ENCODE peak calls at places on chromosome 10, in six cellular contexts. C is GM12865, Q is MM.1S, U is omental fat pad, R is HCT116, X is GM10248. Y is an unnamed sample.

GRCh38 chr10:84822926-84823325 is 494.5 kb downstream of the CCSER2 start:
- DNase-seq in C (no peak), Q (no peak), U (no peak), R (no peak), X (no peak), Y (no peak)

GRCh38 chr10:87605656-87606308 is 53.9 kb upstream of the PAPSS2 start:
- DNase-seq in C (no peak), Q (no peak), U (no peak), R (no peak), X (no peak), Y (no peak)

GRCh38 chr10:23675588-23675987 is 236.7 kb downstream of the OTUD1 start:
- DNase-seq in C (no peak), Q (no peak), U (no peak), R (no peak), X (no peak), Y (no peak)

GRCh38 chr10:8539056-8539455 is 484.6 kb downstream of the GATA3 start:
- DNase-seq in C (no peak), Q (no peak), U (no peak), R (no peak), X (no peak), Y (peak)

GRCh38 chr10:34650156-34650555 is 164.9 kb downstream of the PARD3 start:
- DNase-seq in C (peak), Q (no peak), U (no peak), R (no peak), X (no peak), Y (no peak)

GRCh38 chr10:4519691-4520402 is 306.2 kb upstream of the AKR1E2 start:
- DNase-seq in C (no peak), Q (no peak), U (no peak), R (no peak), X (no peak), Y (no peak)

GRCh38 chr10:22682237-22683192 is 31.9 kb downstream of the PIP4K2A start:
- DNase-seq in C (peak), Q (peak), U (no peak), R (peak), X (peak), Y (peak)

GRCh38 chr10:130222381-130222780 is 86.2 kb downstream of the GLRX3 start:
- DNase-seq in C (no peak), Q (no peak), U (no peak), R (no peak), X (no peak), Y (no peak)

GRCh38 chr10:17665742-17666141 is 21.8 kb downstream of the STAM start:
- DNase-seq in C (no peak), Q (no peak), U (no peak), R (no peak), X (no peak), Y (no peak)

GRCh38 chr10:11515596-11516418 is 95.6 kb downstream of the USP6NL start:
- DNase-seq in C (peak), Q (peak), U (no peak), R (peak), X (peak), Y (peak)

GRCh38 chr10:68434657-68435056 is 27.6 kb upstream of the RUFY2 start:
- DNase-seq in C (no peak), Q (no peak), U (no peak), R (no peak), X (no peak), Y (no peak)

GRCh38 chr10:104120903-104121484 is 977 bp upstream of the SFR1 start:
- DNase-seq in C (peak), Q (peak), U (peak), R (peak), X (peak), Y (peak)

GRCh38 chr10:48273741-48274140 is 755 bp downstream of the FRMPD2 start:
- DNase-seq in C (no peak), Q (no peak), U (no peak), R (no peak), X (no peak), Y (no peak)

GRCh38 chr10:129136074-129136473 is 331.0 kb upstream of the MGMT start:
- DNase-seq in C (no peak), Q (no peak), U (no peak), R (no peak), X (no peak), Y (no peak)

GRCh38 chr10:47449979-47450378 is 33.9 kb downstream of the ANXA8 start:
- DNase-seq in C (no peak), Q (no peak), U (no peak), R (no peak), X (no peak), Y (no peak)

GRCh38 chr10:72449842-72450495 is 95.2 kb upstream of the DNAJB12 start:
- DNase-seq in C (no peak), Q (no peak), U (no peak), R (no peak), X (no peak), Y (peak)

GRCh38 chr10:33799944-33800323 is 465.5 kb upstream of the NRP1 start:
- DNase-seq in C (no peak), Q (no peak), U (no peak), R (no peak), X (no peak), Y (no peak)

GRCh38 chr10:115947104-115947503 is 325.9 kb downstream of the GFRA1 start:
- DNase-seq in C (no peak), Q (no peak), U (no peak), R (no peak), X (no peak), Y (no peak)

GRCh38 chr10:78695846-78696245 is 372.9 kb upstream of the ZMIZ1 start:
- DNase-seq in C (no peak), Q (no peak), U (no peak), R (no peak), X (no peak), Y (no peak)

GRCh38 chr10:22598488-22598887 is 115.9 kb downstream of the PIP4K2A start:
- DNase-seq in C (no peak), Q (no peak), U (no peak), R (no peak), X (no peak), Y (no peak)

DNA sequence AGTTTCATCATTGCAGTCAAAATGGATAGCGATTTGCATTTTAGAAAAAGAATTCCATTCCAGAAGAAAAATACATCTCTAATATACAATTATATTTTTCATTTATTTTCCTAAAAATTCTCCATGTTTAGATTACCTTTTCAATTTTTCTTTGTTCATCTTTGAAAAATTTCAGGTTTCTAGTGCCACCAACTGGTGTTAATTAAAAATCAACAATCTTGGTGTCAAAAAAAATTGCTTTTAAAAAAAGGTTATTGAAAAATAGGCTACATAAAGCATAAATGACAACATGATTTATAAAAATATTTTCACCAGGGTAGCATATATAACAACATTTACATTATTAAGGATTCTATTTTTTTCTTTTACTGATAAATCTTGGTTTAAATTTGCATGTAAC is 53.0 kb downstream of the CCDC186 start:
- DNase-seq in C (no peak), Q (no peak), U (no peak), R (no peak), X (no peak), Y (no peak)
- TF ChIP-seq CTCF in C (no peak), Q (peak), U (no peak), R (no peak), X (no peak), Y (no peak)

GRCh38 chr10:86261933-86262665 is 104.5 kb downstream of the GRID1 start:
- DNase-seq in C (peak), Q (peak), U (no peak), R (no peak), X (peak), Y (peak)
- TF ChIP-seq CTCF in C (peak), Q (peak), U (no peak), R (peak), X (peak), Y (no peak)

DNA sequence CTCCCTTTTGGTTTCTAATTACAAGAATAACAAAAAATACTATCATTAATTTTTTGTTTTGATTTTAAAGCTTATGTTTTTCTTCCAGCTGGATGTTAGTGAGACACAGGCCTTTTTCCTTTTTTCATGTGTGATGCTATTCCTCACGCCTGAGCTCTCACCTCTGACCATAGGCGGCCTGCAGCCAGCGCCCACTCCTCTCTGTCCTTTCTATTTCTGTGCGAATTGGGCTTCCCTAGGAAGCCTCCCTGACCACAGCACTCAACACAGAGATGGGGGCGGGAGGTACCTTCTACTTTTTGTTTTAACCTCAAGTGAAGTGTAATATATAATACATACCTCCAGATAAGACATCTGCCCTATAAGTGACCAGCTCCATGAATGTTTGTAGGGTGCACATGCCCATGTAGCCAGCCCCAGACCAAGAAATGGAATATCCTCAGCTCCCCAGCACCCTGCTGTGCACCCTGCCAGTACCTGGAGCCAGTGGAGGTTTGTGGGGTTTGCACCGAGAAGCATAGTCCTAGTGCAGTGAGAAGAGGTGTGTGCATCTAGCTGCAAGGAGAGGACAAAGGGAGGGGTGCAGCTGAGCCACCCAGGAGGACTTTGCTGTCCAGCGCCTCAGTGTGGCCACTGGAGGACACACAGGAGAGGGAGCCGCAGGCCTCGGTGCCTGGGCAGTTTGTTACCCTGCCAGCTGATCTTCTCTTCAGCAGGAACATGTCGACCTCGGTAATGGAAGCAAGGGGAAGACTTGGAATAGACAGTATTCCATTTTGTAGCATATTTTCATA is 38.5 kb downstream of the BNIP3 start:
- DNase-seq in C (no peak), Q (no peak), U (no peak), R (no peak), X (no peak), Y (peak)
- TF ChIP-seq CTCF in C (no peak), Q (no peak), U (no peak), R (peak), X (peak), Y (no peak)

DNA sequence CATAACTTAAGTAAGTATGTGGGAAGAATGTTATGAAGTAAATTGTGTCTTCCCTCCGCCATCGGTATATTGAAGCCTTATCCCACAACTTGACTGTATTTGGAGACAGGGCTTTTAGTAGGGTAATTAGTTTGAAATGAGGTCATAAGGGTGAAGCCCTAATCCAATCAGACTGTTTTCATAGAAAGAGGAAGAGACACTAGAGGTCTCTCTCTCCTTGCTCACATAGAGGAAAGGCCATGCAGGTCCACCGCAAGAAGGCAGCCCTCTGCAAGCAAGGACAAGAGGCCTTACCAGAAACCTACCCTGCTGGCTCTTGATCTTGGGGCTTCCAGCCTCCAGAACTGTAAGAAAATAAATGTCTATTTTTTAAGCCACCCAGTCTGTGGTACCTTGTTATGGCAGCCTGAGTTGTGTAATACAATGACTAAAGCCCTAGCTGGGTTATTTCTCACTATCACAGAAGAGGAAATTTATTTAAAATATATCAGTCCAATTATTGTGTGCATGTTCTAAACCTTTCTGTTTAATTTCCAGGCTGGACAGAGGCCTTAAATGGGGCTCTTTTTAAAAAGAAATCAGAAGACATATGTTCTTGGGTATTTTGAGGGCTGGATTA is 12.7 kb upstream of the TMEM26 start:
- DNase-seq in C (no peak), Q (no peak), U (no peak), R (no peak), X (no peak), Y (no peak)
- TF ChIP-seq CTCF in C (no peak), Q (no peak), U (no peak), R (no peak), X (no peak), Y (no peak)

DNA sequence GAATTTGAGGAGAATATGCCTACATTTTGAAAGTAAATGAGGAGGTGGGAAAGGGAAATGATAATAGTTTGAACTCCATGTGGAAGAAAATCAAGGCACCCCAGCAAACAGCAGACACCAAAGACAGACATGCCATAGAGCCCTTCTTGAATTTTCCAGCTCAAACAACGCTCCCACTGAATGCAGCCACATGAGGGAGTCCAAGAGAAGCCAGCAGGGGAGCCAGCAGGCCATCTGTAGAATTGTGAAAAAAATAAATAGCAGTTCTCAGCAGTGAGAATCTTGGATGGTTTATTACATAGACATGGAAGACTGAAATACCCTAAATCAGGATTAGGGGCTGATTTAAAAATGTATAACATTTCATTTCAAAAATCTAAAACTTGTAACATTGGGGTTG is 1567.3 kb upstream of the LRRTM3 start:
- DNase-seq in C (peak), Q (peak), U (no peak), R (peak), X (peak), Y (peak)
- TF ChIP-seq CTCF in C (peak), Q (peak), U (no peak), R (peak), X (peak), Y (peak)

GRCh38 chr10:7408494-7409044 is 2.3 kb downstream of the SFMBT2 start:
- DNase-seq in C (peak), Q (peak), U (no peak), R (no peak), X (peak), Y (peak)
- TF ChIP-seq CTCF in C (peak), Q (peak), U (no peak), R (no peak), X (peak), Y (peak)

DNA sequence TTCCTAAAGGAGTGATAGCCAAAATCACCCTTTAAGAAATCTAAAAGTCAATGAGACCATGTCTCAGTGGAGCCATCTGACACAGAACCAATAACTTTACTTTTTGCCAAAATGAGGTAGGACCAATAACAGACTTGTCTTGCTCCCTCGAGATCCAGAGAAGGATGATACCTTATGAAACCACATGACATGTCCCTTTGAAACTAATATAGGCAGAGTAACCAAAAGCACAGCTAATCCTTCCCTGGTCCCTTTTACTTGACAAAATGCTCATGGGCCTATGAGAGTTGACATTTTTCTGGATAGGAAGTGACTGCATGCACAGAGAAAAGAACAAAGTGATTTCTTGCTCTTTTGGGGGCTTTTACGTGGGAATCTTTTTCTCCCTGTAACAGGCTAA is 87.7 kb downstream of the ARMH3 start:
- DNase-seq in C (peak), Q (peak), U (no peak), R (no peak), X (no peak), Y (no peak)
- TF ChIP-seq CTCF in C (no peak), Q (no peak), U (no peak), R (no peak), X (no peak), Y (no peak)

GRCh38 chr10:122568551-122568950 is 8.0 kb downstream of the DMBT1 start:
- DNase-seq in C (no peak), Q (no peak), U (no peak), R (no peak), X (no peak), Y (no peak)

GRCh38 chr10:122566632-122567031 is 6.1 kb downstream of the DMBT1 start:
- DNase-seq in C (no peak), Q (no peak), U (no peak), R (no peak), X (no peak), Y (no peak)

GRCh38 chr10:122564980-122565379 is 4.4 kb downstream of the DMBT1 start:
- DNase-seq in C (no peak), Q (no peak), U (no peak), R (no peak), X (no peak), Y (no peak)

GRCh38 chr10:122565766-122566206 is 5.2 kb downstream of the DMBT1 start:
- DNase-seq in C (peak), Q (peak), U (peak), R (peak), X (peak), Y (peak)

DNA sequence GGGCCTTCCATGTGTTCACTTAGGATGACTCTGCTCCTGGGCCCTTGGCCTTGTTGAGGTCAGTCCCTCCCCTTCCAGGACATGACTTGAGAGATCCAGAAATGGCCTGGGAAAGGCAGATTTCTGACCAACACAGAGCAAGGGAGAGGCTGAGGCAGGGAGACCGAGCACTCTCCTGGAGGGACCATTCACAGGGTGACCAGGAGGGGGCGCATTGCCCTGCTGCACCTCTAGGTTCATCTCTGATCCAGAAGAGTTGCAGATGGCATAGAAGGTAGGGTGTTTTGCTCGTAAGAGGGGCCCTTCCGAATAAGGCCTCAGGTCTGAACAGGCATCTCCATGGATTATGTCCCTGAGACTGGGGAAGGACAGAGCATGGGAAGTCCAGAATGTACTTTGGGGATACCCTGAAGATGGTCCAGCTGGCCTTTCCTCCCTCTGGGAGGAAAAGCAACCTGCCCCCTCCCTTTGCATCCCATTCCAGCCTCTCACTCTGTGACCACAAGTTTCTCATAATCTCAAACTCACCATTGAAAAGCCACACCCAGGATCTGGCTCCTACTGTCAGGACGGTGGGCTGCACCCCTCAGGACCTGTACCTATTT is 6.6 kb downstream of the DMBT1 start:
- DNase-seq in C (peak), Q (no peak), U (no peak), R (peak), X (peak), Y (peak)
- TF ChIP-seq CTCF in C (peak), Q (peak), U (no peak), R (peak), X (peak), Y (no peak)

DNA sequence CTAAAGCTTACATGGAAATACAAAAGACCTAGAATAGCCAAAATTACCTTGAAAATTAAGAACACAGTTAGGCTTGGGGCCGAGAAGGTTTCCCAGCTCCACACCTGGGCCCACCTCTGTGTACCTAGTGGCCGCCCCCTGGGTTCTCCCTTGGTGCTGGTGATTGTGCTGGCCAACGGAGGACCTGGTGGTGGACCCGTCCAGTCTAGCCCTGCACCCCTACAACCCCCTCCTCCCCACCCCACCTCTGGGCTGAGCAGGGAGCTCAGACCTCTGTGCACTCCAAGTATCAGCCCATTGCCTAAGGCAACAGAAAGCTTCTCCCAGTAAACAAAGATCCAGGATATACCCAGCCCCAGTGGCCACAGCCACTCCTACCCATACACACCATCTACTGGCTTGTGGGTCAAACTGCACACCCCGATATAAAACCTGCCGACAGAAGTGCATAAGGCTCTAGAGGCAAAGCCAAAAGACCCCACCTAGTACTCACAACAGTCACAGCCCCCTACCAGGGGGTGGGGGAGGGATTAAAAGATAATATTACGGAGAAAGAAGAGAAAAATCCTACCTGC is 105.0 kb upstream of the DIP2C start:
- DNase-seq in C (no peak), Q (no peak), U (no peak), R (no peak), X (no peak), Y (no peak)
- TF ChIP-seq CTCF in C (no peak), Q (peak), U (no peak), R (peak), X (no peak), Y (peak)

GRCh38 chr10:43128958-43129706 is 9.1 kb upstream of the CSGALNACT2 start:
- DNase-seq in C (peak), Q (peak), U (no peak), R (peak), X (peak), Y (no peak)
- TF ChIP-seq CTCF in C (no peak), Q (no peak), U (no peak), R (no peak), X (no peak), Y (no peak)

Y was measured in Calu3.